ENCODE peak calls at places on chromosomes 6 and 20, in seven cellular contexts. One of them, this sample, is unnamed.

GRCh38 chr6:131694832-131695426 is 6.3 kb downstream of the OR2A4 start:
- DNase-seq in K562: peak; percentile 48
- DNase-seq in vagina: no peak
- DNase-seq in GM23338: peak; percentile 91
- DNase-seq in breast epithelium: no peak
- DNase-seq in stomach: peak; percentile 42
- DNase-seq in upper lobe of left lung: peak; percentile 22
- DNase-seq in this sample: peak; percentile 10

GRCh38 chr20:61662226-61662945 is 403.3 kb downstream of the TAF4 start:
- DNase-seq in GM23338: peak; percentile 51
- DNase-seq in stomach: no peak
- DNase-seq in K562: peak; percentile 43
- DNase-seq in breast epithelium: no peak
- DNase-seq in upper lobe of left lung: no peak
- DNase-seq in vagina: no peak
- DNase-seq in this sample: no peak

GRCh38 chr20:52083627-52084232 is 107.8 kb downstream of the ZFP64 start:
- DNase-seq in upper lobe of left lung: no peak
- DNase-seq in K562: peak; percentile 22
- DNase-seq in vagina: no peak
- DNase-seq in stomach: peak; percentile 59
- DNase-seq in GM23338: peak; percentile 91
- DNase-seq in breast epithelium: peak; percentile 32
- DNase-seq in this sample: peak; percentile 43

GRCh38 chr6:7542878-7543394 is 1.5 kb downstream of the DSP start:
- DNase-seq in upper lobe of left lung: peak; percentile 78
- DNase-seq in breast epithelium: peak; percentile 77
- DNase-seq in K562: no peak
- DNase-seq in vagina: no peak
- DNase-seq in GM23338: peak; percentile 86
- DNase-seq in stomach: peak; percentile 85
- DNase-seq in this sample: peak; percentile 93

GRCh38 chr20:34522969-34523871 is 7.0 kb downstream of the DYNLRB1 start:
- DNase-seq in GM23338: peak; percentile 89
- DNase-seq in K562: peak; percentile 51
- DNase-seq in stomach: peak; percentile 49
- DNase-seq in breast epithelium: no peak
- DNase-seq in vagina: no peak
- DNase-seq in upper lobe of left lung: peak; percentile 40
- DNase-seq in this sample: peak; percentile 46

GRCh38 chr6:106125925-106126435 is 39.8 kb downstream of the PRDM1 start:
- DNase-seq in K562: no peak
- DNase-seq in breast epithelium: no peak
- DNase-seq in vagina: no peak
- DNase-seq in GM23338: no peak
- DNase-seq in upper lobe of left lung: no peak
- DNase-seq in stomach: no peak
- DNase-seq in this sample: no peak

GRCh38 chr6:113447088-113447831 is 409.9 kb upstream of the MARCKS start:
- DNase-seq in stomach: no peak
- DNase-seq in GM23338: no peak
- DNase-seq in upper lobe of left lung: peak; percentile 26
- DNase-seq in breast epithelium: no peak
- DNase-seq in vagina: no peak
- DNase-seq in K562: no peak
- DNase-seq in this sample: no peak

GRCh38 chr20:48393721-48394120 is 434.1 kb downstream of the PREX1 start:
- DNase-seq in K562: no peak
- DNase-seq in GM23338: no peak
- DNase-seq in upper lobe of left lung: no peak
- DNase-seq in breast epithelium: no peak
- DNase-seq in stomach: no peak
- DNase-seq in vagina: no peak
- DNase-seq in this sample: no peak

GRCh38 chr6:89084542-89084941 is 4.0 kb downstream of the PNRC1 start:
- DNase-seq in upper lobe of left lung: no peak
- DNase-seq in K562: no peak
- DNase-seq in vagina: no peak
- DNase-seq in stomach: no peak
- DNase-seq in breast epithelium: no peak
- DNase-seq in GM23338: no peak
- DNase-seq in this sample: no peak

GRCh38 chr6:116764961-116765841 is at the start of gene FAM162B:
- DNase-seq in K562: no peak
- DNase-seq in vagina: no peak
- DNase-seq in upper lobe of left lung: no peak
- DNase-seq in GM23338: peak; percentile 75
- DNase-seq in breast epithelium: no peak
- DNase-seq in stomach: no peak
- DNase-seq in this sample: no peak

GRCh38 chr20:49290608-49291191 is 12.8 kb upstream of the ZNFX1 start:
- DNase-seq in vagina: no peak
- DNase-seq in stomach: no peak
- DNase-seq in breast epithelium: no peak
- DNase-seq in GM23338: peak; percentile 22
- DNase-seq in upper lobe of left lung: no peak
- DNase-seq in K562: no peak
- DNase-seq in this sample: no peak

GRCh38 chr20:24522452-24523330 is 53.3 kb downstream of the SYNDIG1 start:
- DNase-seq in stomach: no peak
- DNase-seq in K562: no peak
- DNase-seq in vagina: no peak
- DNase-seq in GM23338: no peak
- DNase-seq in breast epithelium: no peak
- DNase-seq in upper lobe of left lung: no peak
- DNase-seq in this sample: no peak

GRCh38 chr6:22025468-22026159 is 271.2 kb downstream of the PRL start:
- DNase-seq in GM23338: peak; percentile 80
- DNase-seq in vagina: no peak
- DNase-seq in breast epithelium: no peak
- DNase-seq in stomach: no peak
- DNase-seq in upper lobe of left lung: no peak
- DNase-seq in K562: peak; percentile 79
- DNase-seq in this sample: no peak

GRCh38 chr6:103872683-103873082 is 987.0 kb downstream of the HACE1 start:
- DNase-seq in upper lobe of left lung: no peak
- DNase-seq in vagina: no peak
- DNase-seq in GM23338: peak; percentile 79
- DNase-seq in stomach: no peak
- DNase-seq in breast epithelium: no peak
- DNase-seq in K562: no peak
- DNase-seq in this sample: no peak

GRCh38 chr6:2782356-2782708 is 17.1 kb downstream of the WRNIP1 start:
- DNase-seq in GM23338: no peak
- DNase-seq in breast epithelium: no peak
- DNase-seq in vagina: no peak
- DNase-seq in upper lobe of left lung: no peak
- DNase-seq in K562: no peak
- DNase-seq in stomach: no peak
- DNase-seq in this sample: no peak

GRCh38 chr6:79824231-79824630 is 123.1 kb downstream of the ELOVL4 start:
- DNase-seq in breast epithelium: no peak
- DNase-seq in vagina: no peak
- DNase-seq in upper lobe of left lung: no peak
- DNase-seq in GM23338: no peak
- DNase-seq in K562: no peak
- DNase-seq in stomach: no peak
- DNase-seq in this sample: no peak

GRCh38 chr6:190596-191395 is 101.5 kb upstream of the DUSP22 start:
- DNase-seq in stomach: no peak
- DNase-seq in K562: no peak
- DNase-seq in vagina: no peak
- DNase-seq in breast epithelium: no peak
- DNase-seq in upper lobe of left lung: no peak
- DNase-seq in GM23338: peak; percentile 33
- DNase-seq in this sample: no peak

GRCh38 chr6:142953373-142954273 is 8.6 kb upstream of the HIVEP2 start:
- DNase-seq in GM23338: no peak
- DNase-seq in upper lobe of left lung: no peak
- DNase-seq in vagina: no peak
- DNase-seq in stomach: no peak
- DNase-seq in K562: no peak
- DNase-seq in breast epithelium: no peak
- DNase-seq in this sample: no peak

GRCh38 chr6:20850687-20851416 is 316.6 kb downstream of the CDKAL1 start:
- DNase-seq in GM23338: no peak
- DNase-seq in vagina: no peak
- DNase-seq in breast epithelium: no peak
- DNase-seq in upper lobe of left lung: no peak
- DNase-seq in K562: no peak
- DNase-seq in stomach: no peak
- DNase-seq in this sample: no peak

GRCh38 chr6:130406935-130407532 is 41.2 kb downstream of the TMEM200A start:
- DNase-seq in K562: no peak
- DNase-seq in stomach: no peak
- DNase-seq in GM23338: no peak
- DNase-seq in upper lobe of left lung: no peak
- DNase-seq in vagina: no peak
- DNase-seq in breast epithelium: no peak
- DNase-seq in this sample: no peak
- TF ChIP-seq CTCF in K562: no peak
- TF ChIP-seq CTCF in stomach: no peak
- TF ChIP-seq CTCF in GM23338: no peak
- TF ChIP-seq CTCF in upper lobe of left lung: no peak
- TF ChIP-seq CTCF in vagina: no peak
- TF ChIP-seq CTCF in breast epithelium: no peak
- TF ChIP-seq CTCF in this sample: no peak

GRCh38 chr20:63682384-63683139 is 13.9 kb upstream of the TNFRSF6B start:
- DNase-seq in upper lobe of left lung: peak; percentile 52
- DNase-seq in breast epithelium: peak; percentile 72
- DNase-seq in vagina: no peak
- DNase-seq in GM23338: no peak
- DNase-seq in K562: no peak
- DNase-seq in stomach: peak; percentile 68
- DNase-seq in this sample: no peak
- H3K4me1 ChIP-seq in upper lobe of left lung: peaks cover 37% of the 10 kb centered on the region
- H3K4me1 ChIP-seq in breast epithelium: peaks cover 18% of the 10 kb centered on the region
- H3K4me1 ChIP-seq in vagina: peaks cover 44% of the 10 kb centered on the region
- H3K4me1 ChIP-seq in GM23338: no peaks in the 10 kb centered on the region
- H3K4me1 ChIP-seq in K562: peaks cover 9% of the 10 kb centered on the region
- H3K4me1 ChIP-seq in stomach: peaks cover 49% of the 10 kb centered on the region
- H3K4me1 ChIP-seq in this sample: no peaks in the 10 kb centered on the region

GRCh38 chr6:73452107-73452461 is at the start of gene CGAS:
- DNase-seq in upper lobe of left lung: peak; percentile 91
- DNase-seq in K562: no peak
- DNase-seq in GM23338: peak; percentile 81
- DNase-seq in breast epithelium: peak; percentile 27
- DNase-seq in stomach: peak; percentile 74
- DNase-seq in vagina: no peak
- DNase-seq in this sample: peak; percentile 33
- TF ChIP-seq POLR2AphosphoS5 in upper lobe of left lung: peak; percentile 85
- TF ChIP-seq POLR2AphosphoS5 in K562: no peak
- TF ChIP-seq POLR2AphosphoS5 in GM23338: peak; percentile 71
- TF ChIP-seq POLR2AphosphoS5 in breast epithelium: no peak
- TF ChIP-seq POLR2AphosphoS5 in stomach: peak; percentile 52
- TF ChIP-seq POLR2AphosphoS5 in vagina: peak; percentile 76
- TF ChIP-seq POLR2AphosphoS5 in this sample: peak; percentile 31

GRCh38 chr6:26033942-26034354 is 53.3 kb upstream of the HFE start:
- DNase-seq in upper lobe of left lung: no peak
- DNase-seq in GM23338: peak; percentile 38
- DNase-seq in K562: peak; percentile 36
- DNase-seq in vagina: no peak
- DNase-seq in breast epithelium: no peak
- DNase-seq in stomach: no peak
- DNase-seq in this sample: no peak
- TF ChIP-seq CTCF in upper lobe of left lung: no peak
- TF ChIP-seq CTCF in GM23338: no peak
- TF ChIP-seq CTCF in K562: no peak
- TF ChIP-seq CTCF in vagina: no peak
- TF ChIP-seq CTCF in breast epithelium: no peak
- TF ChIP-seq CTCF in stomach: no peak
- TF ChIP-seq CTCF in this sample: no peak

GRCh38 chr20:45780159-45780558 is 11.5 kb downstream of the WFDC3 start:
- DNase-seq in K562: no peak
- DNase-seq in breast epithelium: no peak
- DNase-seq in upper lobe of left lung: no peak
- DNase-seq in vagina: no peak
- DNase-seq in stomach: no peak
- DNase-seq in GM23338: no peak
- DNase-seq in this sample: no peak
- H3K4me1 ChIP-seq in K562: peaks cover 19% of the 10 kb centered on the region
- H3K4me1 ChIP-seq in breast epithelium: no peaks in the 10 kb centered on the region
- H3K4me1 ChIP-seq in upper lobe of left lung: peaks cover 67% of the 10 kb centered on the region
- H3K4me1 ChIP-seq in vagina: peaks cover 53% of the 10 kb centered on the region
- H3K4me1 ChIP-seq in stomach: peaks cover 68% of the 10 kb centered on the region
- H3K4me1 ChIP-seq in GM23338: no peaks in the 10 kb centered on the region
- H3K4me1 ChIP-seq in this sample: no peaks in the 10 kb centered on the region

DNA sequence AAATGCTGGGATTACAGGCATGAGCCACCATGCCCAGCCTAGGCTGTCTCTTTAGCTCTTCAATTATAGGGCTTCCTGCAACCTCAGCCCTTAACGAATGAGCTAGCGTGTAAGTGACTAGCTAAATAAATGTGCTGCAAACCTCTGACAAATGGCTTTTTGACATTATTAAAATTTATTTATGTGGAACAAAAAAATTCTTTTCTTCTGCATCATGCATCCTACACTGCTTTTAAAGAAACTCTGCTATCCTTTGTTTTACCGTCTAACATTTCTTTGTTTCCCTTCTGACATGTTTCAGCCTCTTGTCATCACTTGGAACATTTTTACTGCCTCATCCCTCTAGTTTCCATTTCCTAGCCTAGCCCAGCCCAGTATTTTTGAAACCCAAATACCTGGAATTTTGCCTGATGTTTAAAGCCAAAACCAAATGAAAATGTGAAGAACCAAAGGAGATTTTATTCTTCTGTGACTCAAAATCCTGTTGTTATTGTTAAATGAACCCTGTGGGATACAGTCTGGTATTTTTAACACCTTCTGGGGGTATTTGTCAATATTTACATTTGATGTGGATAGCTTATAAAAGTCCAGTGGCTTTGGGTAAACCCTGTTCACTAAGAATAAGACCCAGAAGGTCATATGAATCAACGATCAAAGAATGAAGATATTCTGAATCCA is 9.5 kb downstream of the NT5E start:
- DNase-seq in stomach: no peak
- DNase-seq in K562: no peak
- DNase-seq in breast epithelium: no peak
- DNase-seq in GM23338: no peak
- DNase-seq in vagina: no peak
- DNase-seq in upper lobe of left lung: no peak
- DNase-seq in this sample: no peak
- TF ChIP-seq POLR2AphosphoS5 in stomach: no peak
- TF ChIP-seq POLR2AphosphoS5 in K562: no peak
- TF ChIP-seq POLR2AphosphoS5 in breast epithelium: no peak
- TF ChIP-seq POLR2AphosphoS5 in GM23338: no peak
- TF ChIP-seq POLR2AphosphoS5 in vagina: peak; percentile 14
- TF ChIP-seq POLR2AphosphoS5 in upper lobe of left lung: no peak
- TF ChIP-seq POLR2AphosphoS5 in this sample: no peak

GRCh38 chr6:68445926-68446325 is 189.2 kb upstream of the ADGRB3 start:
- DNase-seq in GM23338: no peak
- DNase-seq in upper lobe of left lung: no peak
- DNase-seq in breast epithelium: no peak
- DNase-seq in K562: no peak
- DNase-seq in vagina: no peak
- DNase-seq in stomach: no peak
- DNase-seq in this sample: no peak

GRCh38 chr6:68447112-68447511 is 188.0 kb upstream of the ADGRB3 start:
- DNase-seq in upper lobe of left lung: no peak
- DNase-seq in breast epithelium: no peak
- DNase-seq in stomach: no peak
- DNase-seq in GM23338: peak; percentile 6
- DNase-seq in vagina: no peak
- DNase-seq in K562: no peak
- DNase-seq in this sample: no peak

GRCh38 chr6:68443704-68444103 is 191.4 kb upstream of the ADGRB3 start:
- DNase-seq in GM23338: peak; percentile 11
- DNase-seq in breast epithelium: no peak
- DNase-seq in K562: no peak
- DNase-seq in upper lobe of left lung: no peak
- DNase-seq in vagina: no peak
- DNase-seq in stomach: no peak
- DNase-seq in this sample: no peak
- TF ChIP-seq CTCF in GM23338: no peak
- TF ChIP-seq CTCF in breast epithelium: no peak
- TF ChIP-seq CTCF in K562: no peak
- TF ChIP-seq CTCF in upper lobe of left lung: no peak
- TF ChIP-seq CTCF in vagina: no peak
- TF ChIP-seq CTCF in stomach: no peak
- TF ChIP-seq CTCF in this sample: no peak